ENCODE peak calls at places on chromosome 15, in four cellular contexts. One of them, this sample, is unnamed.

GRCh38 chr15:70447927-70448698 is 315.2 kb downstream of the UACA start:
- DNase-seq in CD4-positive, alpha-beta T cell: peak
- DNase-seq in AG09309: no peak
- DNase-seq in endothelial cell: no peak
- DNase-seq in this sample: peak

GRCh38 chr15:70182858-70183695 is 85.4 kb upstream of the TLE3 start:
- DNase-seq in endothelial cell: no peak
- DNase-seq in AG09309: no peak
- DNase-seq in CD4-positive, alpha-beta T cell: no peak
- DNase-seq in this sample: no peak

GRCh38 chr15:88738796-88739195 is 64.4 kb upstream of the ACAN start:
- DNase-seq in AG09309: no peak
- DNase-seq in CD4-positive, alpha-beta T cell: no peak
- DNase-seq in endothelial cell: no peak
- DNase-seq in this sample: no peak

GRCh38 chr15:74261041-74261440 is 24.9 kb downstream of the CCDC33 start:
- DNase-seq in AG09309: no peak
- DNase-seq in CD4-positive, alpha-beta T cell: no peak
- DNase-seq in endothelial cell: no peak
- DNase-seq in this sample: no peak

GRCh38 chr15:62887113-62887570 is 155.4 kb upstream of the TPM1 start:
- DNase-seq in AG09309: no peak
- DNase-seq in CD4-positive, alpha-beta T cell: no peak
- DNase-seq in endothelial cell: no peak
- DNase-seq in this sample: no peak

GRCh38 chr15:74350295-74351275 is 16.9 kb downstream of the CYP11A1 start:
- DNase-seq in endothelial cell: no peak
- DNase-seq in CD4-positive, alpha-beta T cell: no peak
- DNase-seq in AG09309: no peak
- DNase-seq in this sample: no peak

GRCh38 chr15:63597821-63598220 is 634 bp downstream of the FBXL22 start:
- DNase-seq in endothelial cell: no peak
- DNase-seq in CD4-positive, alpha-beta T cell: no peak
- DNase-seq in AG09309: no peak
- DNase-seq in this sample: no peak

GRCh38 chr15:75785771-75786563 is 57.3 kb upstream of the UBE2Q2 start:
- DNase-seq in CD4-positive, alpha-beta T cell: no peak
- DNase-seq in AG09309: no peak
- DNase-seq in endothelial cell: peak
- DNase-seq in this sample: no peak

GRCh38 chr15:89179966-89180875 is 41.2 kb downstream of the RLBP1 start:
- DNase-seq in CD4-positive, alpha-beta T cell: no peak
- DNase-seq in AG09309: peak
- DNase-seq in endothelial cell: no peak
- DNase-seq in this sample: no peak

GRCh38 chr15:95247068-95247984 is 1016.0 kb downstream of the MCTP2 start:
- DNase-seq in AG09309: peak
- DNase-seq in endothelial cell: no peak
- DNase-seq in CD4-positive, alpha-beta T cell: no peak
- DNase-seq in this sample: no peak

GRCh38 chr15:68335251-68335650 is 57.7 kb downstream of the FEM1B start:
- DNase-seq in endothelial cell: no peak
- DNase-seq in CD4-positive, alpha-beta T cell: no peak
- DNase-seq in AG09309: no peak
- DNase-seq in this sample: no peak

GRCh38 chr15:80404057-80404718 is at the start of gene ARNT2:
- DNase-seq in CD4-positive, alpha-beta T cell: no peak
- DNase-seq in endothelial cell: peak
- DNase-seq in AG09309: no peak
- DNase-seq in this sample: no peak

GRCh38 chr15:78061963-78062427 is 15.5 kb downstream of the TBC1D2B start:
- DNase-seq in CD4-positive, alpha-beta T cell: peak
- DNase-seq in endothelial cell: no peak
- DNase-seq in AG09309: no peak
- DNase-seq in this sample: no peak

GRCh38 chr15:93245616-93246122 is 156.7 kb upstream of the RGMA start:
- DNase-seq in CD4-positive, alpha-beta T cell: no peak
- DNase-seq in AG09309: no peak
- DNase-seq in endothelial cell: no peak
- DNase-seq in this sample: no peak

GRCh38 chr15:93012793-93013192 is 76.2 kb downstream of the RGMA start:
- DNase-seq in AG09309: no peak
- DNase-seq in endothelial cell: no peak
- DNase-seq in CD4-positive, alpha-beta T cell: no peak
- DNase-seq in this sample: no peak

GRCh38 chr15:57502116-57502515 is 89.6 kb upstream of the MYZAP start:
- DNase-seq in AG09309: no peak
- DNase-seq in CD4-positive, alpha-beta T cell: no peak
- DNase-seq in endothelial cell: peak
- DNase-seq in this sample: no peak

GRCh38 chr15:61916104-61916503 is 144.1 kb downstream of the VPS13C start:
- DNase-seq in AG09309: no peak
- DNase-seq in CD4-positive, alpha-beta T cell: no peak
- DNase-seq in endothelial cell: no peak
- DNase-seq in this sample: no peak

GRCh38 chr15:80066912-80067311 is 7.4 kb downstream of the ZFAND6 start:
- DNase-seq in endothelial cell: no peak
- DNase-seq in CD4-positive, alpha-beta T cell: no peak
- DNase-seq in AG09309: no peak
- DNase-seq in this sample: no peak

GRCh38 chr15:70628542-70628941 is 134.8 kb downstream of the UACA start:
- DNase-seq in CD4-positive, alpha-beta T cell: no peak
- DNase-seq in AG09309: no peak
- DNase-seq in endothelial cell: no peak
- DNase-seq in this sample: no peak

GRCh38 chr15:77541421-77542181 is 91.1 kb downstream of the LINGO1 start:
- DNase-seq in CD4-positive, alpha-beta T cell: no peak
- DNase-seq in AG09309: no peak
- DNase-seq in endothelial cell: no peak
- DNase-seq in this sample: no peak

GRCh38 chr15:60392601-60392985 is 5.2 kb downstream of the ANXA2 start:
- DNase-seq in endothelial cell: no peak
- DNase-seq in CD4-positive, alpha-beta T cell: no peak
- DNase-seq in AG09309: no peak
- DNase-seq in this sample: no peak

GRCh38 chr15:73168487-73168886 is 116.2 kb downstream of the NEO1 start:
- DNase-seq in AG09309: no peak
- DNase-seq in endothelial cell: no peak
- DNase-seq in CD4-positive, alpha-beta T cell: no peak
- DNase-seq in this sample: no peak

GRCh38 chr15:33742807-33743206 is 225.5 kb upstream of the CHRM5 start:
- DNase-seq in endothelial cell: no peak
- DNase-seq in CD4-positive, alpha-beta T cell: no peak
- DNase-seq in AG09309: peak
- DNase-seq in this sample: no peak

GRCh38 chr15:42650208-42651066 is 75.0 kb downstream of the STARD9 start:
- DNase-seq in AG09309: peak
- DNase-seq in CD4-positive, alpha-beta T cell: peak
- DNase-seq in endothelial cell: peak
- DNase-seq in this sample: no peak
- TF ChIP-seq CTCF in AG09309: peak
- TF ChIP-seq CTCF in CD4-positive, alpha-beta T cell: peak
- TF ChIP-seq CTCF in endothelial cell: peak
- TF ChIP-seq CTCF in this sample: no peak

GRCh38 chr15:90214553-90215205 is 13.5 kb downstream of the SEMA4B start:
- DNase-seq in endothelial cell: no peak
- DNase-seq in AG09309: no peak
- DNase-seq in CD4-positive, alpha-beta T cell: no peak
- DNase-seq in this sample: no peak
- TF ChIP-seq CTCF in endothelial cell: peak
- TF ChIP-seq CTCF in AG09309: peak
- TF ChIP-seq CTCF in CD4-positive, alpha-beta T cell: no peak
- TF ChIP-seq CTCF in this sample: peak

DNA sequence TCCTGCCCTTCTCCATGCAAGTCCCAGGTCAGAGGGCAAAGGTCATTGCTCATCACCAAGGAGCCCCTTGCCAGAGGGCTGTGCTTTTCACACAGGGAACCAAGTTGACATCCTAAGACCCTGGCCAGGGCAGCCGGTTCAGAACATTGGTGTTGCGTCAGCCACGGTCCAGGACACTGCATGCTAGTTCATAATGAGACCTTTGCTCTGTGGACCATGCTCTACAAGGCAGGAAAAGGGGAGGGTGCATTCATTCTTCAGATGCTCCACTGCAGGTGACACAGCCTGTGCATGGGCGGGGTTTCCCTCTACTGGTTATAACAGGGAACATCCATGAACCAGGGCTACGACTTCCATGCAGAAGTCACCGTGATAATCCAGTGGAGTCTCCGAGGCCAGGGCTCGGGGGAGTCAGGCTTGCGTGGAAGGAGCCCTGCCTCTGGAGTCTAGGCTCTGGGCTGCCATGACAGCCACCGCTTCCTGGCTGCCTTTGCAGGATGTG is 81.6 kb downstream of the OCA2 start:
- DNase-seq in endothelial cell: no peak
- DNase-seq in CD4-positive, alpha-beta T cell: no peak
- DNase-seq in AG09309: no peak
- DNase-seq in this sample: no peak
- TF ChIP-seq CTCF in endothelial cell: peak
- TF ChIP-seq CTCF in CD4-positive, alpha-beta T cell: no peak
- TF ChIP-seq CTCF in AG09309: no peak
- TF ChIP-seq CTCF in this sample: no peak

DNA sequence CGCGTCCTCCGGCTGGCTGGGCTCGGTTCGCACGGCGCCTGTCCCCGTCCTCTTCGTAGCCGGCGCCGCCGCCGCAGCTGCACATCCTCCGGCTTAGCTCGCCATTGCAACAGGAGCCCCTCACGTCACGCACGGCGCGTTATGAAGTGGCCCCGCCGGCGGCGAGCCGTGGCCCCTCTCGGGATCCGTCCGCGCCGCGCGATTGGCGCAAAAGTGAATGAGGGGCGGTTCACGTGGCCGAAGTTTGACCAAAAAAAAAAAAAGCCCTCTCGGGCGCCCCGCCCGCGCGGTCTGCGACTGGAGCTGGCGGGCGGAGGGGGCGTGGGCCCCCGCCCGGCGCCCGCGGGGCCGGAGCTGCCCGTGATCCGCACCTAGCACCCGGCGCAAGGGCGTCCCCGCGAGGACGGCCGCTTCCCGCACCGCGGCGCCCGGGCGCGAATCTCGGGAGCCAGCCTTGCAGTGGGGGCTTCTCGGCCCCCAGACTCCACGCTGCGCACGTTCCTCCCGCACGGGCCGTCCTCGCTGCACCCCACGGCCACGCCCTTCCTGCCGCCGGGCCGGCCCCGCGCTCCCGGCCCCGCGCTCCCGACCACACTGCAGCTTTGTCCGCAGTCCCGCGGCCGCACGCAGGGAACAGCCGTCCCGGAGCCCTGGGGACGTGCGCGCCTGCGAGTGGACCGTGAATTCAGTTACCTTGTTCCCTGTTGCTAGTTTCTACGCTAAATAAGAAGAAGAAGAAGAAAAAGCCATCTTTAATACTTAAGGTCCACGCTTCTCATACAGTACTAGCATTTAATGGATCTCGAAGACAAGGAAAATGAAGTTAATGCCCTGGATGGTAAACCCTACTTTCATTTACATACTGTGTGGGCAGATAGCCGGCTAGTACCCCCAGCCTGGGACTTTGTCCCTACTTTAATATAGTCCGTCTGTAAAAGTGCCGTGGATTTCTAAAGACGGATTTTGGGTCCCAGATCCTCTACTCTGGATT is at the start of gene CHSY1:
- DNase-seq in endothelial cell: peak
- DNase-seq in CD4-positive, alpha-beta T cell: peak
- DNase-seq in AG09309: peak
- DNase-seq in this sample: peak
- TF ChIP-seq CTCF in endothelial cell: no peak
- TF ChIP-seq CTCF in CD4-positive, alpha-beta T cell: no peak
- TF ChIP-seq CTCF in AG09309: peak
- TF ChIP-seq CTCF in this sample: no peak

GRCh38 chr15:45454825-45455224 is 67.7 kb downstream of the SLC30A4 start:
- DNase-seq in endothelial cell: no peak
- DNase-seq in AG09309: peak
- DNase-seq in CD4-positive, alpha-beta T cell: peak
- DNase-seq in this sample: peak

GRCh38 chr15:45456212-45457106 is 66.1 kb downstream of the SLC30A4 start:
- DNase-seq in AG09309: peak
- DNase-seq in CD4-positive, alpha-beta T cell: peak
- DNase-seq in endothelial cell: no peak
- DNase-seq in this sample: peak

GRCh38 chr15:45457215-45457614 is 65.3 kb downstream of the SLC30A4 start:
- DNase-seq in CD4-positive, alpha-beta T cell: no peak
- DNase-seq in AG09309: no peak
- DNase-seq in endothelial cell: no peak
- DNase-seq in this sample: no peak

GRCh38 chr15:45457641-45458539 is 64.7 kb downstream of the SLC30A4 start:
- DNase-seq in AG09309: peak
- DNase-seq in endothelial cell: peak
- DNase-seq in CD4-positive, alpha-beta T cell: peak
- DNase-seq in this sample: peak

DNA sequence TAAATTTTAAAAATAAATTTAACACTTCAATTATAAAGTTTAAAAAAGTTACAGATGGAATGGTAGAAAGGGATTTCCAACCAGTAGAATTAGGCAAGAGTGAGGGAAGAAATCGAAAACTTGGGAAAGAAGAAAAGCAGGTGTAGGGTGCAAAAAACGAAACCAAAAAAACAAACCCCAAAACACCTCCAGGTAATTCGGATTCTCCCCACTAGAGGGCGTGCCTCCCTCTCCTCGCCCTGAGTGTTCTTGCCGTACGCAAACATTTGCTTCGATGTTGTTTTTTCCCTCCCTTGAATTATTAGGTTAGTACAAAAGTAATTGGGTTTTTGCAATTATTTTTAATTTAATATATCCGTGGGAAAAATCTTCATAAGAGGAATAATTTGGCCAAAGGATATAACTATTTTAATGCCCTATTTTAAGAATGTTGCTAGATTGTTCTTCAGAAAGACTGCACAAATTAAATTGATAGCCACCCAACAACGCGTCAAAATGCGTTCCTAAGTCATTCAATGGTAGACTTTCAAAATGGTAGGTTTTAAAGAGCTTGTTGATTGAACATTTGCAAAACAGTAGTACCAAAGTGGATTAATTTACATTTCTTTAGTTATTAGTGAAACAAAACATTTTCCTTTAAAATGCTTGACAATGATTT is 63.7 kb downstream of the SLC30A4 start:
- DNase-seq in CD4-positive, alpha-beta T cell: peak
- DNase-seq in endothelial cell: peak
- DNase-seq in AG09309: no peak
- DNase-seq in this sample: peak
- TF ChIP-seq CTCF in CD4-positive, alpha-beta T cell: peak
- TF ChIP-seq CTCF in endothelial cell: peak
- TF ChIP-seq CTCF in AG09309: peak
- TF ChIP-seq CTCF in this sample: peak

This sample was measured in CD14-positive monocyte.